ENCODE peak calls at places on chromosomes 1 and 21, in four cellular contexts. P, S, Y and D are unnamed samples. For H3K27me3, the result is how much of the 10 kb centered on the place peaks cover.

GRCh38 chr1:19776933-19777332 is 22.8 kb downstream of the TMCO4 start:
- DNase-seq in P (no peak), S (no peak), Y (no peak), D (no peak)

GRCh38 chr1:21305155-21305899 is 15.1 kb upstream of the ECE1 start:
- DNase-seq in P (peak), S (no peak), Y (no peak), D (no peak)

GRCh38 chr1:78676347-78676982 is 26.8 kb downstream of the IFI44 start:
- DNase-seq in P (peak), S (no peak), Y (peak), D (peak)

GRCh38 chr21:44083631-44084291 is 23.4 kb upstream of the PWP2 start:
- DNase-seq in P (no peak), S (no peak), Y (peak), D (peak)

GRCh38 chr1:43505077-43505780 is 25.5 kb upstream of the PTPRF start:
- DNase-seq in P (no peak), S (no peak), Y (no peak), D (no peak)

GRCh38 chr1:158146165-158146564 is 34.5 kb upstream of the CD1D start:
- DNase-seq in P (no peak), S (no peak), Y (no peak), D (no peak)

GRCh38 chr1:177897601-177898376 is 72.1 kb downstream of the SEC16B start:
- DNase-seq in P (no peak), S (no peak), Y (no peak), D (no peak)

GRCh38 chr1:236394905-236395779 is 1.1 kb downstream of the EDARADD start:
- DNase-seq in P (peak), S (no peak), Y (peak), D (peak)

GRCh38 chr1:27301052-27301422 is 20.9 kb upstream of the TMEM222 start:
- DNase-seq in P (no peak), S (no peak), Y (no peak), D (no peak)

GRCh38 chr1:24094554-24094953 is 17.4 kb downstream of the MYOM3 start:
- DNase-seq in P (no peak), S (no peak), Y (no peak), D (no peak)

GRCh38 chr1:199784127-199784526 is 243.4 kb upstream of the NR5A2 start:
- DNase-seq in P (no peak), S (no peak), Y (no peak), D (no peak)

GRCh38 chr1:66402194-66402593 is 131.8 kb upstream of the SGIP1 start:
- DNase-seq in P (peak), S (peak), Y (no peak), D (no peak)

GRCh38 chr1:43597028-43597427 is 52.9 kb upstream of the KDM4A start:
- DNase-seq in P (no peak), S (no peak), Y (no peak), D (no peak)

GRCh38 chr1:15627343-15627988 is 10.2 kb downstream of the DDI2 start:
- DNase-seq in P (peak), S (no peak), Y (no peak), D (no peak)

DNA sequence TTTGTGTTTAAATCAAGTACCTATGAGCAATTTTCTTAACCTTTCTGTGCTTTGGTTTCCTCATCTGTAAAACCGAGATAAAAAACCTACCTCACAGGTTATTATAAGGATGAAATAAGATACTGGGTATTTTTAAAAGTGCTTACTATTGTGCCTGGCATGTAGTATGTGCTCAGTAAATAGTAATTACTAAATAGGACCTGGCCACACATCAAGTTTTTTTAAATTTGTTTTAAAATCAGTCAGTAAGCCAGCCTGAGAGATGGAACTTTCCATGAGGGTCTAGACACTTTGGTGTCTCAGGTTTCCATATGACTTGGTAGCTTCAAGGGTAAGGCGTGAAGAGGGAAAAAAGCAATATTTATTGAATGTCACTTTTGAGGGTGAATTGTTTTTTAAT is 7.0 kb upstream of the ATF3 start:
- DNase-seq in P (no peak), S (no peak), Y (no peak), D (no peak)
- H3K27me3 ChIP-seq in P (under half), S (under half), Y (under half), D (under half)

GRCh38 chr1:197905699-197906351 is 3.4 kb downstream of the C1orf53 start:
- DNase-seq in P (no peak), S (no peak), Y (no peak), D (no peak)
- H3K27me3 ChIP-seq in P (under half), S (under half), Y (half or more), D (half or more)

GRCh38 chr1:18011703-18012102 is 95.9 kb upstream of the IGSF21 start:
- DNase-seq in P (no peak), S (no peak), Y (no peak), D (no peak)

GRCh38 chr1:18009061-18009728 is 98.4 kb upstream of the IGSF21 start:
- DNase-seq in P (no peak), S (no peak), Y (no peak), D (no peak)

GRCh38 chr1:18009729-18010075 is 97.9 kb upstream of the IGSF21 start:
- DNase-seq in P (no peak), S (no peak), Y (no peak), D (no peak)

GRCh38 chr1:18010945-18011344 is 96.7 kb upstream of the IGSF21 start:
- DNase-seq in P (peak), S (no peak), Y (no peak), D (no peak)

DNA sequence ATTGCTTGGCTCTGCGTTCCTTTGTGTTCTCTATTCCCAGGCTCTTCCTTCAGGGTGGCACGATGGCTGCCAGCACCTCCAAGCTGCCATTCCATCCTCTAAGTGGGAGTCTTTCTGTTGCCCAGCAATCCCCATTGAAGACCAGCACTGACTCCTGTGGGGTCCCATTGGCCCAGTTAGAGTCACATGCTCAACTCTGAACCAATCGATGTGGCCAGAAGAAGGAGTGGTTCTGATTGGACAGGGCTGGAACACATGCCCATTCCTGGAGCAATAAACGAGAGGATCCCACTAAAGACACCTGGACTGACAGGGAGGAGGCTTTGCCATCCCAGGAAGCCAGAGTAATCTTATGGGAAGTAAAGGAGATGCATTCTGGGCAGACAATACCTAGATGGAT is 97.2 kb upstream of the IGSF21 start:
- DNase-seq in P (no peak), S (no peak), Y (no peak), D (no peak)
- H3K27me3 ChIP-seq in P (under half), S (under half), Y (under half), D (under half)

GRCh38 chr1:40786995-40787705 is 3.6 kb downstream of the KCNQ4 start:
- DNase-seq in P (no peak), S (no peak), Y (no peak), D (no peak)
- H3K27me3 ChIP-seq in P (under half), S (under half), Y (under half), D (under half)

GRCh38 chr1:2826316-2826715 is 24.8 kb upstream of the TTC34 start:
- DNase-seq in P (no peak), S (peak), Y (no peak), D (no peak)

GRCh38 chr1:2830761-2831425 is 29.4 kb upstream of the TTC34 start:
- DNase-seq in P (no peak), S (peak), Y (no peak), D (no peak)

GRCh38 chr1:2829846-2830615 is 28.5 kb upstream of the TTC34 start:
- DNase-seq in P (no peak), S (peak), Y (no peak), D (no peak)

GRCh38 chr1:2826736-2827292 is 25.3 kb upstream of the TTC34 start:
- DNase-seq in P (no peak), S (peak), Y (no peak), D (no peak)

DNA sequence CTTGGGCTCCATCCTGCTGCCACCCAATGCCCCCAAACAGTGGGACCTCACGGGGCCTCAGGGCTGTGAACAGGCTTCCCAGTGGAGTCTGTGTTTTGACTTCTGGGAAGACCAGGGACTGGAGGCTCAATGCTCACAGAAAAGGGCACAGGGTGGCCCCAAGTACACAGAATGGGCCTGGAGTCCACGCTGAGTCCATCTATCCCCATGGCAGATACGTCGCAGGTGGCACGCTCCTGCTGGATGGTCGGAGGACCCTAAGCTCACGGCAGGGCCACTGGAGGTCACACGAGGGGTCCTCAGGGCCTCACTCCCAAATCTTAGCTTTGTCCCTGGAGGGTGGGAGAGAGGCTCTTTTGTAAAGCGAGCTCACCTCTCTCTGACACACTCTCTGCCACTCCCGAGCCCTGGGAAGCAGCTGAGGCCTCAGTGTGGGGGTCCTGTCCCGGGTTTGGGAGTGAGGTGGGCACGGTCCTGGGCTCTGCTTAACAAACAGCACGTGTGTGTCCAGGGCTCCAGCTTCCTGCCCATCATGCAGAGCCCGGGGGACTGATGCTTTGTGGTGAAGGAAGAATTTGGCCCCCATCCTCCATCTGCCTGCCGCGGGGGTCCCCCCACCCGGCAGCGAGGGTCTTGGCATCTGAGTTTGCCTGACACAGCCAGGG is 27.2 kb upstream of the TTC34 start:
- DNase-seq in P (no peak), S (peak), Y (no peak), D (no peak)
- H3K27me3 ChIP-seq in P (under half), S (under half), Y (under half), D (under half)

GRCh38 chr1:48555271-48555670 is 83.3 kb upstream of the SPATA6 start:
- DNase-seq in P (no peak), S (no peak), Y (no peak), D (no peak)
- H3K27me3 ChIP-seq in P (under half), S (under half), Y (under half), D (under half)

GRCh38 chr1:171434717-171435346 is 50.5 kb upstream of the PRRC2C start:
- DNase-seq in P (peak), S (peak), Y (peak), D (no peak)
- H3K27me3 ChIP-seq in P (under half), S (under half), Y (under half), D (under half)

DNA sequence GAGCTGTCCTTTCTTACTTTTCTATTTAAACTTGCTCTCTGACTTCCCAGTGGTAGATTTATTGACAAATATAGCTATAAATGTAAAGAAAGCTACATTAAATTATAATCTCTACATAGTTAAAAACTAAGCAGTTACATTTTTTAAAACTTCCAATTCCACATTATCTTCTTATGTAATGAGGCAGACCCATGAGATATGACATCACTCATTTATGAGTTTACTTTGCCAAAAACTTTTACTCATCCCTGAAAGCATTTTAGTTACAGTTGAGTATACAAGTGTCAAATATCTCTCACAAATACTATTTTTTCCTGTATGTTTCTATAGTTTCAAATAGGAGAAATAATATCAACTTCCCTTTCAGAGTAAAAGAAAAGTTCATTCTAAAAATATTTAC is 3.8 kb downstream of the NMNAT2 start:
- DNase-seq in P (no peak), S (no peak), Y (no peak), D (no peak)
- H3K27me3 ChIP-seq in P (under half), S (under half), Y (under half), D (under half)

GRCh38 chr1:36981771-36982622 is 52.3 kb downstream of the GRIK3 start:
- DNase-seq in P (no peak), S (no peak), Y (no peak), D (no peak)

GRCh38 chr1:36984026-36984425 is 50.3 kb downstream of the GRIK3 start:
- DNase-seq in P (no peak), S (no peak), Y (no peak), D (no peak)

GRCh38 chr1:36984675-36985074 is 49.6 kb downstream of the GRIK3 start:
- DNase-seq in P (no peak), S (no peak), Y (no peak), D (no peak)

GRCh38 chr1:36981126-36981525 is 53.2 kb downstream of the GRIK3 start:
- DNase-seq in P (no peak), S (no peak), Y (no peak), D (no peak)

GRCh38 chr1:36982708-36983107 is 51.6 kb downstream of the GRIK3 start:
- DNase-seq in P (no peak), S (no peak), Y (no peak), D (no peak)
- H3K27me3 ChIP-seq in P (under half), S (under half), Y (under half), D (under half)

GRCh38 chr1:7224644-7225043 is 439.4 kb downstream of the CAMTA1 start:
- DNase-seq in P (peak), S (no peak), Y (no peak), D (no peak)
- H3K27me3 ChIP-seq in P (under half), S (under half), Y (under half), D (under half)